ENCODE peak calls at places on chromosomes 12 and 14, in seven cellular contexts. X is mucosa of descending colon, S is psoas muscle, U is NB4, M is PC-3, E is AG04450, A is uterus. N is an unnamed sample.

GRCh38 chr12:47993491-47993890 is 10.8 kb downstream of the COL2A1 start:
- DNase-seq in S (no peak), E (no peak), X (no peak), A (no peak), U (no peak), M (no peak), N (no peak)

GRCh38 chr12:70513441-70513840 is 123.8 kb downstream of the PTPRB start:
- DNase-seq in A (no peak), U (no peak), S (no peak), X (no peak), M (no peak), E (no peak), N (peak)

GRCh38 chr12:8018666-8019581 is 13.6 kb upstream of the FOXJ2 start:
- DNase-seq in X (no peak), E (no peak), S (peak), A (no peak), M (no peak), U (peak), N (no peak)

GRCh38 chr14:25756880-25757279 is 706.9 kb upstream of the STXBP6 start:
- DNase-seq in A (no peak), S (no peak), E (no peak), M (no peak), U (no peak), X (no peak), N (no peak)

GRCh38 chr12:10810068-10810467 is at the start of gene TAS2R9:
- DNase-seq in S (no peak), M (no peak), U (no peak), X (no peak), A (no peak), E (no peak), N (no peak)

GRCh38 chr12:124030510-124030909 is 57.5 kb downstream of the ZNF664 start:
- DNase-seq in M (peak), U (no peak), E (no peak), X (no peak), A (peak), S (no peak), N (peak)

GRCh38 chr12:12331244-12331771 is 18.7 kb downstream of the MANSC1 start:
- DNase-seq in M (no peak), X (no peak), E (no peak), U (no peak), A (peak), S (no peak), N (no peak)

GRCh38 chr12:111451649-111452129 is 46.0 kb downstream of the SH2B3 start:
- DNase-seq in U (peak), M (peak), S (no peak), A (peak), X (no peak), E (no peak), N (peak)

GRCh38 chr12:46676797-46677520 is 148.8 kb downstream of the SLC38A4 start:
- DNase-seq in U (no peak), M (no peak), E (no peak), S (no peak), A (no peak), X (no peak), N (no peak)

GRCh38 chr12:460301-461230 is 827 bp downstream of the B4GALNT3 start:
- DNase-seq in A (peak), X (peak), E (no peak), U (peak), M (no peak), S (peak), N (no peak)

GRCh38 chr14:95597784-95598204 is 62.9 kb downstream of the GLRX5 start:
- DNase-seq in U (no peak), S (no peak), A (no peak), X (no peak), M (no peak), E (no peak), N (peak)

GRCh38 chr14:56474419-56475022 is 105.1 kb upstream of the TMEM260 start:
- DNase-seq in S (no peak), M (peak), E (no peak), X (no peak), U (peak), A (no peak), N (peak)

GRCh38 chr12:14399871-14400270 is 34.4 kb downstream of the ATF7IP start:
- DNase-seq in A (no peak), E (no peak), X (no peak), U (no peak), M (peak), S (no peak), N (peak)

GRCh38 chr12:70052931-70053497 is 190.2 kb upstream of the CNOT2 start:
- DNase-seq in A (peak), E (no peak), M (peak), X (no peak), U (peak), S (no peak), N (peak)

GRCh38 chr14:91870001-91870400 is 2.7 kb upstream of the TC2N start:
- DNase-seq in S (no peak), U (no peak), M (peak), X (peak), E (no peak), A (no peak), N (no peak)

GRCh38 chr12:6328945-6329692 is 12.8 kb downstream of the TNFRSF1A start:
- DNase-seq in S (no peak), U (no peak), M (no peak), X (no peak), A (no peak), E (no peak), N (no peak)

GRCh38 chr12:77599782-77600491 is 230.8 kb upstream of the NAV3 start:
- DNase-seq in S (no peak), E (no peak), M (no peak), U (no peak), A (no peak), X (no peak), N (no peak)

GRCh38 chr12:16984484-16984883 is 378.5 kb upstream of the LMO3 start:
- DNase-seq in A (no peak), X (no peak), E (no peak), U (peak), M (no peak), S (no peak), N (no peak)

GRCh38 chr12:131733874-131734273 is 23.0 kb downstream of the SFSWAP start:
- DNase-seq in A (no peak), U (no peak), M (no peak), E (no peak), S (no peak), X (peak), N (no peak)

GRCh38 chr12:91483471-91483985 is 300.9 kb upstream of the DCN start:
- DNase-seq in U (no peak), E (no peak), A (no peak), X (no peak), M (no peak), S (no peak), N (peak)

DNA sequence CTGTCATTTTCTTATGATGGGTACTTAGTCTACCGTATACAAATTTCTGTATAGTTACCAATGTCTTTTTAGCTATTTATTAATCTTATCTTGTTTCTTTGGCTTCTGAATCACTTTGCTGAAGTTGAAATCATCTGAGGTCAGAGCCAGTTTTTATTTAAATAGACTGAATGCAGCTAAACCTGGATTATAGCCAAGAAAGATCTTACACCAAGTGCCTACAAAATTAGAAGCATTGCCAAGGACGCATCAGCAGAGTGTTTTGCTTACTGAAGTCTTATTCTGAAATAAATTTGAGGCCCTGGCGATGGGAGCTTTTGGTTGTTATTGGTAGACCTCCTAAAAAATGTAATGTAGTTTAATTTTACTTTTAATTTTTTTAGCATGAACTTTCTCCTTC is 128.2 kb downstream of the RGS6 start:
- DNase-seq in S (no peak), U (no peak), M (no peak), X (no peak), E (no peak), A (no peak), N (no peak)
- H3K4me3 ChIP-seq in S (no peak), U (no peak), M (no peak), X (no peak), E (no peak), A (no peak), N (no peak)

GRCh38 chr12:101172316-101172715 is 37.7 kb downstream of the SLC5A8 start:
- DNase-seq in A (no peak), S (no peak), X (no peak), M (no peak), E (no peak), U (peak), N (no peak)
- TF ChIP-seq CTCF in A (no peak), S (no peak), X (no peak), M (peak), E (peak), U (peak), N (no peak)

DNA sequence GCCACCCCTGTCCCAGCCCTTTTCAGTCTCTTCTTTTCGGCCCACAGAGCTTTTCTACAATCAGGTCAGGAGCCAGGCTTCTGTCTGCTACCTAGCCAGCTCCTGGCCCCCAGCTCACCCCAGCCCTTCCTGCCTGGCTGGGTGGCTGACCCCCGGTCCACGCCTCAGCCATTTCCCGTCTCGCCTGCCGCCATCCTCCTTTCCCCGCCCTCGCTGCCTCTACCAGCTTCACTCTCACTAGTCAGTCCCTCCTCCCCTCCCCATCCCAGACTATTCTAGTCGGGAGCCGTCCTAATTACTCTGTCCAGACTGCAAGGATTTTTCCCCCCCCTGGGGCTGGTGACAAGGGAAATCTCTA is 876 bp downstream of the DHH start:
- DNase-seq in U (no peak), M (no peak), A (no peak), S (no peak), E (no peak), X (no peak), N (no peak)
- H3K4me3 ChIP-seq in U (no peak), M (peak), A (no peak), S (peak), E (no peak), X (no peak), N (no peak)

DNA sequence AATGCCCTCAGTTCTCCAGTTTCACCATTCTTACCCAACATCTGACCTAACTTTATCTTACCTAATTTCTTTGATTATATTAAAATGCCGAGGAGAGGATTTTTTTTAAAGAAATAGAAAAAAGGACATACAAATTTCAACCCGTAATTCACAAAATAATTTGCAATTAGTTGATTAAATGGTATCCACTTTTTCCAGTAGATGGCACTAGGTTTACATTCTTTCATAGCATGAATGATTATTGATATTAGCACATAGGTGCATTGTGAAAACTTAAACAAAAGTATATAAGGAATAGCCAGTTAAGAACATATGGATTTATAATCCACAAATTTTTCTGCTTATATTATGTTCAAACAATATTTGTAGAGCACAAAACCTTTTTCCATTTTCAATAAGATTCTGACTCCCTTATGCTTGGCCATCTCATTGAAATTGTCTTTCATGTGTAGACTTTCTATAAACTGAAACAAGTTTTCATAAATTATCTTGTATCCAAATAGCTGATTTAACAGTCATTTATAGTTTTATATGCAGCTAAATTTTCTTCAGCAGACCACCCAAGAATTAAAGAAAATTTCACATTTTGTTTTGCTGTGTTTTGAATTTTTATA is 35.3 kb downstream of the MSRB3 start:
- DNase-seq in U (peak), X (no peak), S (no peak), M (peak), E (no peak), A (no peak), N (peak)
- TF ChIP-seq CTCF in U (no peak), X (no peak), S (peak), M (peak), E (peak), A (no peak), N (peak)

DNA sequence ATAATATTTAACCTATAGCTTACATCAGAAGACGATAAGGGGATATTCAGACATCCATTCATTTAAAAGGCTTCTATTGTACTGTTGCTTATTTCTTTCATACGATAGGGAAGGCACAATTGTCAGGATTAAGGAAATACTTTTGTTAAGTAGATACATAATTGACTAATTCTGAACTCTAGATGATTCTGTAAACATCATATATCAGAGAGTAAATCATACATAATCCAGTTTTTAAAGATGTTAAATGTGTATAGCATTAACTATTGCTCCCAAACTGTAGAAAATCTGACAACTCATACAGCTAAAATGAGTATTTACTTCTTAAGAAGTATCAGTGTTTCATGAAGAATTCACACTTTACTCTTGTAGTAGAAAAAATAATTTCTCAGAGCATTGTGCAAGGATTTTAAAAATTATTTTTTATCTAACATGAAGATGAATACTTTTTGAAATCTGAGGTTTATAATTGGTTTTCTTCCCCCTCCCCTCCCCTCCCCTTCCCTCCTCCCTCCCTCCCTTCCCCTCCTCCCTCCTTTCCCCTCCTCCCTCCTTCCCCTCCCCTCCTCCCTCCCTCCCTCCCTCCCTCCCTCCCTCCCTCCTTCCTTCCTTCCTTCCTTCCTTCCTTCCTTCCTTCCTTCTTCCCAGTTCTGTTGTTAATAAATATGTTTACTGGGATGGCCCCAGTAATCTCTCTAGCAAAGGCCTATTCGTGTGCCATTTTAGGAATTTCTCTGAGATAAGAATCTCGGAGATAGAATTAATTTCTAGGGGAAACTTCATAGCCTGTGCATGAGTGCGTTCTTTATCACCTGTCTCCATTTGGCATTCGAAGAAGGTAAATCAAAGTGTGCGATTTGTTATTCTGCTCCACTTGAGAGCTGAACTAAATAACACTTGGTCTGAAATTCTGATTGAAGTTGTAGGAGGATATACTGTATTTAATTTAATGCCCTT is 2.3 kb downstream of the NPAS3 start:
- DNase-seq in S (no peak), A (no peak), E (no peak), U (no peak), X (no peak), M (no peak), N (no peak)
- H3K4me3 ChIP-seq in S (peak), A (no peak), E (no peak), U (no peak), X (no peak), M (no peak), N (no peak)

GRCh38 chr14:72921396-72921795 is 4.9 kb upstream of the DCAF4 start:
- DNase-seq in S (no peak), X (no peak), M (peak), U (no peak), A (no peak), E (no peak), N (no peak)

GRCh38 chr14:72917420-72917819 is 8.8 kb upstream of the DCAF4 start:
- DNase-seq in E (no peak), S (no peak), A (no peak), U (no peak), M (no peak), X (no peak), N (no peak)

GRCh38 chr14:72916174-72916573 is 10.1 kb upstream of the DCAF4 start:
- DNase-seq in U (no peak), X (no peak), M (peak), A (no peak), S (no peak), E (no peak), N (no peak)

GRCh38 chr14:72924332-72924731 is 1.9 kb upstream of the DCAF4 start:
- DNase-seq in M (peak), S (no peak), E (no peak), X (no peak), A (no peak), U (no peak), N (no peak)

DNA sequence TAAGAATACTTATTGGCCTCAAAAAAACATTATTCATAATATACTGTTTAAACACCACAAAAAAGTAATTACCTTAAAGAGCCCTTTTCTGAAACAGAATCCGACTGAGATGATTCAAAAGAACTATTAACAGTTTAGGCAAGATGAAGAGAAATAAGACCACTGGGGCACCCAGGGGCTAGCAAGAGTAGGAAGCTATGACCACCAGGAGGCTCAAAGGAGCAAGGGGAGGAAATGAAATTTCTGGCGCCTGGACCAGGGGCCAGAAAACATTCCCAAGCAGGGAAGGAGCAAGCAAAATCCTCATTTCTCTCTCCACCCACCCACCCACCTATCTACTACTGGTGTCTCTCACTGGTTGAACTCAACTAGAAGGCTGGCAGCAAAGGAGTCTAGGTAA is 6.3 kb upstream of the DCAF4 start:
- DNase-seq in S (no peak), U (no peak), E (no peak), X (no peak), A (no peak), M (no peak), N (no peak)
- TF ChIP-seq CTCF in S (no peak), U (no peak), E (no peak), X (no peak), A (no peak), M (peak), N (peak)

GRCh38 chr14:68000516-68000915 is 180.9 kb downstream of the RAD51B start:
- DNase-seq in S (no peak), E (no peak), M (no peak), A (no peak), U (no peak), X (no peak), N (peak)
- H3K4me3 ChIP-seq in S (peak), E (no peak), M (peak), A (no peak), U (no peak), X (no peak), N (no peak)

GRCh38 chr14:65222434-65222833 is 120.1 kb upstream of the MAX start:
- DNase-seq in E (no peak), X (peak), S (peak), M (peak), U (peak), A (no peak), N (peak)
- TF ChIP-seq CTCF in E (peak), X (peak), S (peak), M (peak), U (peak), A (peak), N (peak)

GRCh38 chr14:102556098-102556677 is 36.3 kb upstream of the RCOR1 start:
- DNase-seq in M (no peak), U (no peak), E (no peak), X (no peak), A (no peak), S (no peak), N (no peak)
- H3K4me3 ChIP-seq in M (no peak), U (no peak), E (no peak), X (no peak), A (no peak), S (peak), N (no peak)

GRCh38 chr12:68334136-68334535 is 2.0 kb upstream of the MDM1 start:
- DNase-seq in S (no peak), M (peak), E (no peak), U (peak), X (no peak), A (no peak), N (no peak)
- TF ChIP-seq CTCF in S (peak), M (peak), E (no peak), U (peak), X (no peak), A (no peak), N (no peak)